ENCODE peak calls at places on chromosomes 5 and 9, in five cellular contexts. Q is CD8-positive, alpha-beta T cell; B is MM.1S; J is osteoblast; E is HepG2. U is an unnamed sample. For H3K27me3 and H3K36me3, the result is how much of the 10 kb centered on the place peaks cover.

GRCh38 chr9:17422994-17423680 is 155.7 kb upstream of the SH3GL2 start:
- DNase-seq in Q (no peak), B (no peak), J (no peak), E (no peak), U (no peak)

GRCh38 chr9:32986971-32987370 is 14.5 kb downstream of the APTX start:
- DNase-seq in Q (no peak), B (no peak), J (no peak), E (no peak), U (no peak)

GRCh38 chr5:83564069-83564749 is 92.7 kb downstream of the VCAN start:
- DNase-seq in Q (no peak), B (peak), J (peak), E (peak), U (no peak)

GRCh38 chr5:157025093-157025698 is 33.7 kb downstream of the HAVCR1 start:
- DNase-seq in Q (peak), B (no peak), J (no peak), E (no peak), U (no peak)

GRCh38 chr5:8851101-8851500 is 694.8 kb downstream of the SEMA5A start:
- DNase-seq in Q (no peak), B (no peak), J (no peak), E (no peak), U (peak)

GRCh38 chr5:159768243-159768642 is 148.0 kb upstream of the ADRA1B start:
- DNase-seq in Q (no peak), B (no peak), J (no peak), E (no peak), U (peak)

GRCh38 chr9:87883990-87884389 is 1.3 kb downstream of the SPATA31E1 start:
- DNase-seq in Q (no peak), B (no peak), J (no peak), E (no peak), U (peak)

GRCh38 chr9:97525451-97525850 is 24.0 kb downstream of the TMOD1 start:
- DNase-seq in Q (no peak), B (peak), J (no peak), E (no peak), U (no peak)

GRCh38 chr5:2560435-2560834 is 191.0 kb downstream of the IRX2 start:
- DNase-seq in Q (no peak), B (no peak), J (no peak), E (no peak), U (no peak)

GRCh38 chr9:110257971-110258370 is 1.7 kb upstream of the TXN start:
- DNase-seq in Q (no peak), B (no peak), J (peak), E (no peak), U (no peak)

GRCh38 chr9:115204827-115205506 is 87.0 kb upstream of the TNC start:
- DNase-seq in Q (no peak), B (no peak), J (no peak), E (no peak), U (no peak)

GRCh38 chr5:99169309-99169708 is 240.5 kb upstream of the CHD1 start:
- DNase-seq in Q (no peak), B (no peak), J (no peak), E (no peak), U (no peak)

GRCh38 chr5:178627259-178627598 is 379 bp upstream of the CLK4 start:
- DNase-seq in Q (no peak), B (no peak), J (no peak), E (no peak), U (no peak)

GRCh38 chr9:35645736-35646582 is 4.8 kb downstream of the SIT1 start:
- DNase-seq in Q (no peak), B (peak), J (no peak), E (peak), U (peak)

GRCh38 chr5:59007460-59008063 is 424.7 kb downstream of the RAB3C start:
- DNase-seq in Q (no peak), B (peak), J (no peak), E (no peak), U (peak)

DNA sequence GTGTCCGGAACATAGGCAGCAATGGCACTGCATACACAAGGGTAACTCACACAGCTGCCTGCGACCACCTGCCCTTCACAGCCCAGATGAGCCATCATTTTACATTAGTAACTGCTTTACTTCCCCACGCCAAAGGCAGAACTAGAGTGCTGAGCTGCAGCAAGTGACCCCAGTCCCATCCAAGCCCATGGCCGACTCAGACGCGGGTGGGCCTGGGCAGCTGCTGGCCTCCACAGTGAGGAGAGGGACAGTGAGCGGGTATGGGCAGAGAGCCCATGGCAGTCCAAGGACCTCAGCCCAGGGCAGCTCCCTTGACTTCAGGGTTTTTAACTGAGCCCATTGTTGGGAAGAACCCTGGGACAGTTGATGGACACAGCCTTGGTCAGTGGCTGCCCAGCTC is 93.8 kb downstream of the GADD45G start:
- DNase-seq in Q (no peak), B (no peak), J (no peak), E (no peak), U (no peak)
- H3K27me3 ChIP-seq in Q (under half), B (under half), J (under half), E (under half), U (under half)

DNA sequence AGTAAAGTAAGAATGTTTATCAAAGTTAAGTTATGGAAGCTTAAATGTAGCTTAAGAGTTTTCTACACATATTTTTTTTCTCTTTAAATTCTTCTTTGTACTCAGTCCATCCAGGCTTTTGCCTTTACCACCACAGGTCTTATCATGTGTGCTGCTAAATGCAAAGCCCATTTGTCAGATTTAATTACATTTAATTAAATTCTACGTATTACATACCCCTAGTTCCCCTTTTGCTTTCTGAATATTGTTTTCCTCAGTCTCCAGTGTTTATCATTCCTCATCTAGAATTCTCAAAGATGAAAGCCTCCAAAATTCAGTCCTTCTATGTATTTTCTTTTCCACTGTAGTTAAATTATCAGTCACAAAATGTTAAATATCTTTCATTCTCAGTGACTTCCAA is 1841.9 kb downstream of the EFNA5 start:
- DNase-seq in Q (no peak), B (no peak), J (no peak), E (no peak), U (no peak)
- H3K36me3 ChIP-seq in Q (under half), B (under half), J (under half), E (under half), U (under half)

DNA sequence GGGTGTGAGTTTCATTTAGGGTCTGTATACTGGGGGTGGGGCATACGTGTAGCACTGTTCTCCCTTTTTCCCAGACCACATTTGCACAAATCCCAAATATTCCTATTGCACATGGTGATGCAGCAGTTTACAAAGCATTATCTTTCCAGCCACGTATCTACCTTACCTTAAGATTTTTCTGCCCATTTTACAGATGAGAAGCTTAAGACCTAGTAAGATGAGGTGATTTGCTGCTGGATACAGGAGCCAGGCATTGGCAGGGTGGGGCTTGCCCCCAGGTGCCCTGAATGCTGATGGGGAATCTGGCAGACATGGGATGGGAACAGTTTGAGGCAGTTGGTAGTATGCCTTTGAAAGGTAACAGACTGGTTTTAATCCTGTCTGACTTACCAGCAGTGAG is 12.5 kb downstream of the LHX2 start:
- DNase-seq in Q (no peak), B (no peak), J (no peak), E (no peak), U (no peak)
- H3K27me3 ChIP-seq in Q (under half), B (under half), J (under half), E (under half), U (half or more)

DNA sequence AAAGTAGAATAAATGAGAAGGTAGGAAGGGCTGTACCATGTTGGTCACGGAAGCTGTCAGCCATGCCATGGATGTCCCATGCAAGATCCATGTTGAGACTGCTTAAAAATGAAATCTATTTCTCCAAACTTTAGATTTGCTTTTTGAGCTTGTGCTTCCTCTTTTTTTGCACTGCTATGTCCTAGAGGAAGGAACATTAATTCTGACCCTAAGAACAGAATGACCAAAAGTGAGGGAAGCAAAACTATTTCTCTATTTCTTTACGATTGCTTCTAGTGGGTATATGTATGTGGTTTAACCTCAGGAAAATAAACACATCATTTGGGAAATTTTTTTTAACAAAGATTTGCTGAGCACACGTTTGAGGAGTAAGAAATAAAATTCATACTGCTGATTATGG is 84.6 kb downstream of the USP20 start:
- DNase-seq in Q (no peak), B (no peak), J (no peak), E (no peak), U (no peak)
- H3K36me3 ChIP-seq in Q (under half), B (under half), J (under half), E (under half), U (under half)

GRCh38 chr5:173330151-173330855 is 2.1 kb upstream of the STC2 start:
- DNase-seq in Q (no peak), B (no peak), J (no peak), E (peak), U (peak)

GRCh38 chr5:173327948-173328895 is at the start of gene STC2:
- DNase-seq in Q (no peak), B (peak), J (peak), E (peak), U (peak)

GRCh38 chr5:173328896-173329369 is 719 bp upstream of the STC2 start:
- DNase-seq in Q (no peak), B (no peak), J (peak), E (peak), U (peak)

GRCh38 chr5:173330856-173331206 is 2.6 kb upstream of the STC2 start:
- DNase-seq in Q (no peak), B (no peak), J (no peak), E (no peak), U (no peak)

DNA sequence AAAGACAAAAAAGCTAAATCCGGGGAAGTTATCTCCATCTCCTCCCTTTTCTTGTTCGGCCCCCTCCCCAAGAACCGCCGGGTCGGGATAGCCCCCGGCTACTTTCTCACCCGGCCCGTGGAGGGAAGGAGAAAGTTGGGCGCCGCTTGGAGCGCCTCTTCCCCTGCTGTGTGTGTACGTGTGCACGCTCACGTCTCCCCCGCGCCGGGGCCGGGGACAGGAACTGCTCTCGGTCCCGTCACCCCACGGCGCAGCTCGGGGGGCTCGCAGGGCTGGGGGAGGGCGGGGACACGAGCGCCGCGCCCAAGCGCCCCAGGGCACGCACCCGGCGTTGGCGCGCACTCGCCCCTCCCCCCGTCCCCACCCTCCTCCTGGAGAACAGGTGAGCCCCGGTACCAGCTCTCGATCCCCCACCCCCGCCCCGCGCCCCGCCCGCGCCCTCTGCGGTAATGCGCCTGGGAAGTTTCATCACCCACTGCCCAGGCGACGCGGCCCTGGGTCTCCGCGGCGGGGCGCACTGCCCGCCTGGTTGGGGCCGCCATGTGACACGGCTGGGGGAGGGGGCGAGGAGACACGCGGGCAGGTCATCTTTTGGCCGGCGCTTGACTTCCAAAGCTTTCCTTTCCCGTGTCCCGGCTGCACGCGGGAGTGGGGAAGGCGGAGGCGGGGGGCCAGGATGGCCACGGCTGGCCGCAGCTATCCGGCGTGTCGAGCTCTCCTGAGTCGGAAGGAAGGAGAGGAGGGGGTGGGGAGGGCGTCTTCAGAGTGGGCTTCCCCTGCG is 1.3 kb upstream of the STC2 start:
- DNase-seq in Q (no peak), B (no peak), J (peak), E (peak), U (peak)
- H3K27me3 ChIP-seq in Q (under half), B (under half), J (under half), E (under half), U (under half)

GRCh38 chr5:153598099-153598498 is 107.6 kb downstream of the GRIA1 start:
- DNase-seq in Q (no peak), B (peak), J (no peak), E (no peak), U (no peak)

GRCh38 chr5:153592081-153592480 is 101.6 kb downstream of the GRIA1 start:
- DNase-seq in Q (no peak), B (no peak), J (no peak), E (no peak), U (no peak)

GRCh38 chr5:153594785-153595184 is 104.3 kb downstream of the GRIA1 start:
- DNase-seq in Q (no peak), B (peak), J (no peak), E (no peak), U (no peak)
- H3K36me3 ChIP-seq in Q (under half), B (under half), J (under half), E (under half), U (under half)